ENCODE peak calls at places on chromosome 13, in ten cellular contexts. Y is NCI-H1105; X is posterior cingulate gyrus; C is spleen; U is brain microvascular endothelial cell; G is AG09309; B is amygdala; N is naive thymus-derived CD8-positive, alpha-beta T cell; S is astrocyte of the spinal cord; F is AG08395. I is an unnamed sample.

GRCh38 chr13:22800726-22801401 is 379.9 kb upstream of the SGCG start:
- DNase-seq in X (no peak), U (no peak), N (no peak), B (peak), G (no peak), Y (no peak), C (no peak), S (no peak), F (peak), I (no peak)

GRCh38 chr13:45809810-45810394 is 41.7 kb downstream of the SIAH3 start:
- DNase-seq in S (no peak), Y (no peak), U (peak), F (no peak), B (no peak), X (no peak), G (no peak), N (no peak), C (no peak), I (no peak)

GRCh38 chr13:113945857-113946408 is 27.9 kb downstream of the C13orf46 start:
- DNase-seq in G (no peak), U (no peak), X (no peak), Y (no peak), S (no peak), B (no peak), F (no peak), C (peak), N (peak), I (no peak)

GRCh38 chr13:108326318-108326717 is 56.8 kb downstream of the TNFSF13B start:
- DNase-seq in N (no peak), B (no peak), G (no peak), X (no peak), U (no peak), C (peak), Y (no peak), F (no peak), S (no peak), I (no peak)

GRCh38 chr13:98490195-98490771 is 86.6 kb downstream of the STK24 start:
- DNase-seq in U (no peak), X (no peak), Y (no peak), C (no peak), N (no peak), S (no peak), G (no peak), B (no peak), F (no peak), I (no peak)

GRCh38 chr13:77836423-77836822 is 82.2 kb downstream of the EDNRB start:
- DNase-seq in U (no peak), C (no peak), Y (no peak), G (no peak), F (no peak), S (no peak), N (no peak), B (no peak), X (no peak), I (no peak)

GRCh38 chr13:32824671-32825070 is 191.6 kb upstream of the KL start:
- DNase-seq in B (no peak), S (peak), C (no peak), N (no peak), Y (no peak), X (no peak), G (peak), U (peak), F (peak), I (no peak)

GRCh38 chr13:30196025-30196424 is 111.3 kb downstream of the KATNAL1 start:
- DNase-seq in F (no peak), Y (no peak), C (no peak), G (no peak), S (peak), U (peak), N (no peak), B (no peak), X (no peak), I (no peak)

GRCh38 chr13:89695343-89696257 is 1651.9 kb upstream of the MIR17HG start:
- DNase-seq in G (no peak), B (peak), N (no peak), Y (no peak), S (peak), F (peak), X (no peak), C (no peak), U (peak), I (no peak)

GRCh38 chr13:76014618-76015315 is 378.6 kb downstream of the LMO7 start:
- DNase-seq in B (no peak), X (no peak), F (peak), C (no peak), N (no peak), G (no peak), Y (no peak), U (peak), S (peak), I (no peak)

GRCh38 chr13:20401958-20402856 is 123.5 kb downstream of the CRYL1 start:
- DNase-seq in N (no peak), C (no peak), S (peak), U (no peak), F (peak), G (no peak), B (no peak), X (no peak), Y (no peak), I (no peak)

GRCh38 chr13:48514776-48515175 is 18.1 kb downstream of the RCBTB2 start:
- DNase-seq in B (no peak), U (no peak), N (no peak), G (no peak), C (no peak), X (no peak), F (no peak), Y (no peak), S (no peak), I (no peak)

GRCh38 chr13:84439108-84439507 is 556.8 kb upstream of the SLITRK1 start:
- DNase-seq in C (no peak), F (no peak), N (no peak), Y (no peak), B (no peak), X (no peak), U (no peak), S (peak), G (peak), I (no peak)

GRCh38 chr13:113926301-113926761 is 47.5 kb downstream of the C13orf46 start:
- DNase-seq in N (no peak), C (peak), B (no peak), G (peak), X (no peak), U (no peak), F (peak), S (no peak), Y (no peak), I (no peak)

GRCh38 chr13:50320297-50320862 is 305.1 kb downstream of the KCNRG start:
- DNase-seq in C (no peak), N (no peak), X (no peak), F (peak), B (no peak), U (peak), S (peak), Y (no peak), G (peak), I (no peak)